ENCODE peak calls at places on chromosomes 12 and 14, in eight cellular contexts. T, Q, C, J, F, O, K and V are unnamed samples.

GRCh38 chr12:99005601-99006000 is 360.5 kb downstream of the APAF1 start:
- DNase-seq in T (no peak), Q (no peak), C (no peak), J (no peak), F (no peak), O (no peak), K (peak), V (no peak)

GRCh38 chr12:55716582-55717396 is 943 bp downstream of the BLOC1S1 start:
- DNase-seq in T (no peak), Q (no peak), C (no peak), J (no peak), F (peak), O (no peak), K (no peak), V (no peak)

GRCh38 chr12:76085159-76085868 is 829 bp upstream of the NAP1L1 start:
- DNase-seq in T (peak), Q (peak), C (peak), J (no peak), F (no peak), O (peak), K (peak), V (peak)

GRCh38 chr14:55807059-55807499 is 227.1 kb downstream of the KTN1 start:
- DNase-seq in T (peak), Q (peak), C (peak), J (peak), F (peak), O (no peak), K (peak), V (no peak)

GRCh38 chr14:77181603-77182437 is at the start of gene TMEM63C:
- DNase-seq in T (peak), Q (no peak), C (peak), J (peak), F (peak), O (peak), K (peak), V (no peak)

GRCh38 chr14:83566567-83566966 is 1963.4 kb upstream of the FLRT2 start:
- DNase-seq in T (no peak), Q (no peak), C (no peak), J (no peak), F (no peak), O (no peak), K (no peak), V (no peak)

GRCh38 chr14:57390806-57391562 is 598 bp downstream of the NAA30 start:
- DNase-seq in T (peak), Q (no peak), C (peak), J (no peak), F (peak), O (peak), K (peak), V (no peak)

GRCh38 chr12:12776261-12776660 is 9.2 kb upstream of the APOLD1 start:
- DNase-seq in T (no peak), Q (no peak), C (no peak), J (no peak), F (peak), O (no peak), K (no peak), V (no peak)

GRCh38 chr14:61479746-61480502 is 158.5 kb downstream of the PRKCH start:
- DNase-seq in T (no peak), Q (no peak), C (no peak), J (no peak), F (no peak), O (no peak), K (no peak), V (no peak)

GRCh38 chr12:88539893-88540292 is 40.4 kb downstream of the KITLG start:
- DNase-seq in T (no peak), Q (no peak), C (no peak), J (no peak), F (no peak), O (no peak), K (no peak), V (no peak)

GRCh38 chr12:123761841-123762714 is at the start of gene DNAH10:
- DNase-seq in T (peak), Q (no peak), C (no peak), J (peak), F (no peak), O (no peak), K (peak), V (no peak)

GRCh38 chr14:106436310-106436905 is 910.0 kb downstream of the TMEM121 start:
- DNase-seq in T (no peak), Q (no peak), C (peak), J (peak), F (peak), O (no peak), K (peak), V (no peak)

GRCh38 chr12:86917121-86917520 is 660.9 kb upstream of the MGAT4C start:
- DNase-seq in T (no peak), Q (no peak), C (no peak), J (no peak), F (no peak), O (no peak), K (no peak), V (no peak)

GRCh38 chr12:104197264-104197663 is 18.3 kb upstream of the TXNRD1 start:
- DNase-seq in T (no peak), Q (no peak), C (no peak), J (no peak), F (no peak), O (no peak), K (no peak), V (no peak)

GRCh38 chr12:44876554-44877275 is 600 bp upstream of the NELL2 start:
- DNase-seq in T (peak), Q (no peak), C (peak), J (peak), F (no peak), O (peak), K (peak), V (no peak)

GRCh38 chr12:53972152-53972702 is 699 bp upstream of the HOXC11 start:
- DNase-seq in T (no peak), Q (no peak), C (no peak), J (no peak), F (peak), O (no peak), K (no peak), V (no peak)

GRCh38 chr14:54267172-54267571 is 129.6 kb upstream of the CDKN3 start:
- DNase-seq in T (no peak), Q (no peak), C (no peak), J (no peak), F (no peak), O (no peak), K (no peak), V (no peak)

GRCh38 chr14:99522457-99522891 is 41.3 kb downstream of the CCNK start:
- DNase-seq in T (no peak), Q (peak), C (peak), J (no peak), F (peak), O (no peak), K (no peak), V (no peak)

GRCh38 chr12:95621725-95622124 is 70.4 kb upstream of the USP44 start:
- DNase-seq in T (no peak), Q (no peak), C (no peak), J (no peak), F (no peak), O (no peak), K (no peak), V (no peak)